ENCODE peak calls at places on chromosomes 2 and 18, in five cellular contexts. F, W, S, A and Z are unnamed samples.

GRCh38 chr2:47389692-47390091 is 13.3 kb upstream of the MSH2 start:
- DNase-seq in F (no peak), W (no peak), S (no peak), A (no peak), Z (no peak)

GRCh38 chr2:98726172-98726725 is 4.7 kb downstream of the MGAT4A start:
- DNase-seq in F (no peak), W (no peak), S (no peak), A (no peak), Z (no peak)

GRCh38 chr18:26383454-26384270 is 157.4 kb downstream of the TAF4B start:
- DNase-seq in F (no peak), W (no peak), S (no peak), A (peak; percentile 41), Z (no peak)

GRCh38 chr2:3597567-3597966 is 2.7 kb downstream of the COLEC11 start:
- DNase-seq in F (no peak), W (no peak), S (no peak), A (no peak), Z (no peak)

GRCh38 chr2:157890960-157891629 is 15.0 kb upstream of the ACVR1 start:
- DNase-seq in F (no peak), W (no peak), S (no peak), A (no peak), Z (no peak)

GRCh38 chr2:39118786-39119499 is 1.9 kb downstream of the SOS1 start:
- DNase-seq in F (no peak), W (no peak), S (no peak), A (peak; percentile 31), Z (no peak)

GRCh38 chr18:63107171-63107850 is 212.3 kb downstream of the BCL2 start:
- DNase-seq in F (no peak), W (no peak), S (no peak), A (no peak), Z (no peak)

GRCh38 chr18:25278415-25278814 is 73.6 kb downstream of the ZNF521 start:
- DNase-seq in F (no peak), W (no peak), S (no peak), A (no peak), Z (no peak)

GRCh38 chr2:101152195-101153076 is 1.3 kb upstream of the TBC1D8 start:
- DNase-seq in F (no peak), W (no peak), S (no peak), A (peak; percentile 71), Z (no peak)

GRCh38 chr2:170380267-170380666 is 202.3 kb downstream of the MYO3B start:
- DNase-seq in F (no peak), W (no peak), S (no peak), A (no peak), Z (no peak)

GRCh38 chr2:5164806-5165525 is 527.2 kb upstream of the SOX11 start:
- DNase-seq in F (no peak), W (no peak), S (no peak), A (no peak), Z (no peak)

GRCh38 chr2:83991992-83992391 is 467.1 kb downstream of the SUCLG1 start:
- DNase-seq in F (no peak), W (no peak), S (no peak), A (no peak), Z (no peak)

GRCh38 chr2:85675427-85675826 is 7.4 kb upstream of the SFTPB start:
- DNase-seq in F (no peak), W (no peak), S (no peak), A (no peak), Z (no peak)

GRCh38 chr18:36378194-36378593 is 80.7 kb downstream of the FHOD3 start:
- DNase-seq in F (no peak), W (no peak), S (no peak), A (no peak), Z (no peak)

GRCh38 chr2:68316091-68316490 is 3.7 kb downstream of the CNRIP1 start:
- DNase-seq in F (no peak), W (no peak), S (no peak), A (peak; percentile 43), Z (no peak)

GRCh38 chr2:219038600-219038999 is 2.7 kb downstream of the CFAP65 start:
- DNase-seq in F (no peak), W (no peak), S (no peak), A (no peak), Z (no peak)

GRCh38 chr18:60067426-60068210 is 167.8 kb downstream of the PMAIP1 start:
- DNase-seq in F (no peak), W (no peak), S (no peak), A (no peak), Z (no peak)

GRCh38 chr18:7749510-7749981 is 182.4 kb downstream of the PTPRM start:
- DNase-seq in F (no peak), W (no peak), S (no peak), A (no peak), Z (no peak)

GRCh38 chr2:45755585-45756330 is 104.3 kb downstream of the PRKCE start:
- DNase-seq in F (no peak), W (no peak), S (no peak), A (no peak), Z (no peak)

GRCh38 chr18:26909599-26910290 is 44.2 kb upstream of the AQP4 start:
- DNase-seq in F (no peak), W (no peak), S (no peak), A (no peak), Z (no peak)

GRCh38 chr2:165192729-165193128 is 11.1 kb downstream of the SCN3A start:
- DNase-seq in F (no peak), W (no peak), S (no peak), A (no peak), Z (no peak)

GRCh38 chr2:163312723-163313122 is 423.1 kb downstream of the FIGN start:
- DNase-seq in F (no peak), W (no peak), S (no peak), A (no peak), Z (no peak)

GRCh38 chr18:26322892-26323653 is 96.8 kb downstream of the TAF4B start:
- DNase-seq in F (no peak), W (no peak), S (no peak), A (no peak), Z (no peak)

GRCh38 chr2:126579868-126580267 is 76.1 kb upstream of the GYPC start:
- DNase-seq in F (no peak), W (no peak), S (no peak), A (no peak), Z (no peak)

GRCh38 chr2:98308068-98308467 is 38.2 kb upstream of the CNGA3 start:
- DNase-seq in F (no peak), W (no peak), S (no peak), A (no peak), Z (no peak)

GRCh38 chr18:46264255-46264654 is 160.1 kb downstream of the HAUS1 start:
- DNase-seq in F (no peak), W (no peak), S (no peak), A (no peak), Z (no peak)

GRCh38 chr2:82993631-82994030 is 1465.4 kb downstream of the SUCLG1 start:
- DNase-seq in F (no peak), W (no peak), S (no peak), A (no peak), Z (no peak)

DNA sequence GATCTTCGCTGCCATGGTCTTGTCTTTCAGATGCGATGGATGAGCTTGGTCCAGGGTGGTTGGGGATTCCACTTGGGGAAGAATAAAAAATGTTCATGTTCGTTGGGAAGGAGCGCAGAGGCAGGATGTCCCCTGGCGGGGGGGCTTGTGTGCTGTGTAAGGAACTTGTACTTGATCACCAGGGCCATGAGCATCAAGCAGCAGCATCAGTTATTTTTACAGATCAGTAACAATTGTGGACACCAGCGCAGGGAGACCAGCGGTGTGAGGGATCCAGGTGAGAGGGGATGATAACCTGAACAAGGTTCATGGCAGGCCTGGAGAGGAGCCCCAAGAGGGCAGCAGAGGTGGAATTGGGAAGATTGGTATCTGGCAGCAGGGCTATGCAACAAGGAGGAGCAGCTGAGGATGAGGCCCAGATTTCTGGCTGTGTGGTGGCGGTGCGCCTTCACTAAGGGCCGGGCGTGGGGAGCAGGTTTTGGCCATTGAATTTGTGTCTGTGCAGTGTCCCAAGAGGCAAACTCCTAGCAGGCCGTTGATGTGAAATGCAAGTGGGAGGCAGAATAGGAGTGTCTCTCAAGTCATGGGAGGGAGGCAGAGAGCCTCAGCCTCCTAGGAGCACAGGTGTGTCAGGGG is 3.9 kb downstream of the CNNM3 start:
- DNase-seq in F (no peak), W (no peak), S (no peak), A (no peak), Z (no peak)
- TF ChIP-seq CTCF in F (no peak), W (no peak), S (no peak), A (no peak), Z (no peak)

DNA sequence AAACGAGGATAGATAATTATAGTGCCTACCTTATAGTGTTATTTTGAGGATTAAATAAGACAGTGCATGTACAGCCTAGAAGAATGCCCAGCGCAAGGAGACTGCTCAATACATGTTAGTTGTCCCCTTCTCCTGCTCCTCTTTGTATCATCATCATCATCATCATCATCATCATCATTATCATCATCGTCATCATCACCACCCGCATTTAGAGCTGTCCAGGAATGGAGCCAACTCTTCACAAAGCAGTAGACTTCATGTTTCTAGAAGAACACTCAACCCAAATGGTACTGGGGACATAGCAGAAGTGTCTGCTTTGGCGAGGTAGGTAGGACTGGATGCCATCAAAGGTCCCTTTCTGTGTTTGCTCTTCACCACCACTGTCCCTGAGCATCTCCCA is 116.0 kb downstream of the TRIM43 start:
- DNase-seq in F (no peak), W (no peak), S (no peak), A (no peak), Z (no peak)
- TF ChIP-seq CTCF in F (no peak), W (no peak), S (no peak), A (no peak), Z (no peak)

DNA sequence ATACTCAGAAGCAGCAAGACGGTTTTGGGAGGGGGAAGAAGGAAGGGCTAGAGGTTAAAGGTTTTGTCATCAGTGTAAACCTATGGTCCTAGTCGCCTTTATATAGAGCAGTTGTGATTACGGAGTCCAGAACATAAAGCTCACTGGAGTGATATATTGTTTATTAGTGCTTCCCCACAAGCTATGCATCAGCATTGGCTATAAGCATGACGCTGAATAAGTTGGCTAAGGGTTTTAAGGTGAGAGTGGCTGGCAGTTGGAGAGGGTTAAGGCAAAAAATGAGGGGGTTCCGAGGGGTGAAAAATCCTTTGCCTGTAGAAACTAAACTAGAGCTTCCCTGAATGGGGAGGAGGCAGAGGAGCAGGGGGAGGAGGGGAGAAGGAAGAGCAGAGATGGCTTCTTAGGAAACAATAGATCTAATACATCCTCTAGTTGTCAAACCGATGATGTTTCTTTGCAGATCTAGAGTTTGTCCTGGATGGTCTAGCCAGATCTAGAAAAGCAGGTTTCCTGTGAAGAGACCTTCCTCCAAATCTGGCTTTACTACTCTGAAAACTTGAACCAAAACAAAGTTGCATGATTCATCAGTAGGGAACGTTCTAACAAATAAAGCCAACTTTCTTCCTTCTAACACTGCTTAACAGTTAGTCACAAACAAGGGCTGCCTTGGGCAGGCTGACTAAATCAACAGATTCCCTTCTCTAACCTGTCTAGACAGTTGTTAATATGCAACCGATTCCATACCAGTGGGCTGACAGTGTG is 2.5 kb downstream of the KLF7 start:
- DNase-seq in F (no peak), W (no peak), S (no peak), A (no peak), Z (no peak)
- TF ChIP-seq CTCF in F (no peak), W (no peak), S (no peak), A (no peak), Z (no peak)

GRCh38 chr2:168715849-168716248 is 86.6 kb upstream of the NOSTRIN start:
- DNase-seq in F (no peak), W (no peak), S (no peak), A (no peak), Z (no peak)

GRCh38 chr2:168711091-168711490 is 91.3 kb upstream of the NOSTRIN start:
- DNase-seq in F (no peak), W (no peak), S (no peak), A (no peak), Z (no peak)

GRCh38 chr2:168713325-168713724 is 89.1 kb upstream of the NOSTRIN start:
- DNase-seq in F (no peak), W (no peak), S (no peak), A (no peak), Z (no peak)

GRCh38 chr2:168708099-168708498 is 94.3 kb upstream of the NOSTRIN start:
- DNase-seq in F (no peak), W (no peak), S (no peak), A (no peak), Z (no peak)

GRCh38 chr2:168712053-168712452 is 90.4 kb upstream of the NOSTRIN start:
- DNase-seq in F (no peak), W (no peak), S (no peak), A (no peak), Z (no peak)
- TF ChIP-seq CTCF in F (no peak), W (no peak), S (no peak), A (no peak), Z (no peak)